ENCODE peak calls at places on chromosomes 3 and 15, in six cellular contexts. J is GM23338, G is GM23248, T is neural progenitor cell, W is PC-9, N is IMR-90. C is an unnamed sample.

GRCh38 chr3:36065321-36065720 is 315.0 kb upstream of the STAC start:
- DNase-seq in G (no peak), N (no peak), J (no peak), T (no peak), W (no peak), C (no peak)

GRCh38 chr3:154843647-154844046 is 236.5 kb upstream of the MME start:
- DNase-seq in W (no peak), J (no peak), G (no peak), N (no peak), T (no peak), C (no peak)

GRCh38 chr15:55518641-55519040 is 10.6 kb upstream of the DNAAF4 start:
- DNase-seq in G (peak; percentile 13), T (no peak), N (no peak), J (no peak), W (no peak), C (no peak)

GRCh38 chr15:69730281-69731235 is 277.9 kb downstream of the RPLP1 start:
- DNase-seq in J (no peak), G (no peak), N (no peak), W (peak; percentile 34), T (no peak), C (peak; percentile 29)

GRCh38 chr3:101936419-101937331 is 87.4 kb downstream of the NFKBIZ start:
- DNase-seq in G (peak; percentile 88), T (no peak), W (no peak), J (no peak), N (peak; percentile 94), C (peak; percentile 45)

GRCh38 chr3:65955792-65956477 is 82.8 kb downstream of the MAGI1 start:
- DNase-seq in J (no peak), N (peak; percentile 88), G (peak; percentile 84), W (no peak), T (no peak), C (peak; percentile 46)

GRCh38 chr15:92115834-92116233 is 262.3 kb downstream of the SLCO3A1 start:
- DNase-seq in N (no peak), G (no peak), T (no peak), W (no peak), J (no peak), C (no peak)

GRCh38 chr3:42247576-42248027 is 18.4 kb downstream of the CCK start:
- DNase-seq in N (peak; percentile 49), G (peak; percentile 69), T (peak; percentile 77), W (peak; percentile 64), J (peak; percentile 84), C (peak; percentile 61)

GRCh38 chr3:12005951-12006625 is 1.9 kb downstream of the SYN2 start:
- DNase-seq in J (peak; percentile 29), G (no peak), T (no peak), W (no peak), N (no peak), C (no peak)

GRCh38 chr3:50811893-50812292 is 137.2 kb downstream of the DOCK3 start:
- DNase-seq in N (no peak), G (no peak), W (no peak), J (no peak), T (no peak), C (no peak)

GRCh38 chr15:49644364-49644794 is 23.5 kb downstream of the DTWD1 start:
- DNase-seq in W (no peak), G (peak; percentile 21), T (no peak), N (peak; percentile 54), J (peak; percentile 21), C (no peak)

GRCh38 chr3:98806583-98806982 is 43.4 kb downstream of the ST3GAL6 start:
- DNase-seq in J (no peak), W (no peak), G (no peak), T (no peak), N (no peak), C (no peak)

GRCh38 chr3:34229871-34230270 is 431.4 kb downstream of the PDCD6IP start:
- DNase-seq in N (no peak), W (no peak), J (no peak), G (no peak), T (no peak), C (no peak)

GRCh38 chr15:57553526-57553925 is 38.2 kb upstream of the MYZAP start:
- DNase-seq in W (no peak), G (no peak), J (peak; percentile 35), T (peak; percentile 13), N (no peak), C (no peak)

GRCh38 chr3:107142171-107142570 is 235.1 kb upstream of the CCDC54 start:
- DNase-seq in N (no peak), T (no peak), J (no peak), G (no peak), W (no peak), C (no peak)

GRCh38 chr3:1734494-1735122 is 364.1 kb upstream of the CNTN4 start:
- DNase-seq in G (no peak), N (no peak), W (no peak), J (no peak), T (no peak), C (no peak)

GRCh38 chr15:98596885-98597343 is 51.4 kb upstream of the IGF1R start:
- DNase-seq in J (no peak), T (no peak), G (no peak), W (no peak), N (no peak), C (no peak)

GRCh38 chr3:159763466-159764210 is 225.0 kb upstream of the IL12A start:
- DNase-seq in N (peak; percentile 84), W (peak; percentile 98), T (peak; percentile 89), J (peak; percentile 90), G (peak; percentile 94), C (peak; percentile 85)

GRCh38 chr15:33808720-33809119 is 159.6 kb upstream of the CHRM5 start:
- DNase-seq in G (no peak), J (no peak), T (no peak), W (no peak), N (no peak), C (no peak)

GRCh38 chr15:74789171-74789627 is 7.3 kb downstream of the CSK start:
- DNase-seq in W (peak; percentile 81), J (no peak), N (no peak), T (no peak), G (no peak), C (no peak)

GRCh38 chr3:106345353-106346027 is 476.7 kb upstream of the CBLB start:
- DNase-seq in G (peak; percentile 94), N (peak; percentile 93), W (peak; percentile 39), J (no peak), T (no peak), C (no peak)

GRCh38 chr3:47577583-47578118 is 1.0 kb downstream of the CSPG5 start:
- DNase-seq in W (no peak), J (peak; percentile 49), G (peak; percentile 34), T (peak; percentile 44), N (no peak), C (peak; percentile 30)

GRCh38 chr3:27943106-27943505 is 221.0 kb upstream of the EOMES start:
- DNase-seq in G (peak; percentile 61), N (no peak), T (peak; percentile 59), J (peak; percentile 85), W (no peak), C (no peak)

GRCh38 chr15:99492275-99492674 is 73.5 kb upstream of the MEF2A start:
- DNase-seq in N (no peak), T (no peak), J (no peak), G (no peak), W (no peak), C (no peak)

GRCh38 chr15:38589502-38589901 is 24.9 kb upstream of the RASGRP1 start:
- DNase-seq in W (peak; percentile 64), N (peak; percentile 85), J (no peak), T (no peak), G (peak; percentile 92), C (no peak)

GRCh38 chr15:95175914-95176658 is 944.7 kb downstream of the MCTP2 start:
- DNase-seq in J (no peak), T (no peak), W (no peak), N (peak; percentile 70), G (peak; percentile 68), C (peak; percentile 94)

GRCh38 chr15:72861511-72861910 is 78.0 kb upstream of the ADPGK start:
- DNase-seq in W (no peak), T (no peak), G (no peak), J (no peak), N (no peak), C (no peak)

GRCh38 chr3:119211193-119211592 is 29.5 kb downstream of the B4GALT4 start:
- DNase-seq in N (no peak), J (no peak), G (no peak), T (no peak), W (no peak), C (no peak)

GRCh38 chr3:43871627-43872245 is 181.0 kb downstream of the ABHD5 start:
- DNase-seq in G (peak; percentile 34), W (no peak), T (no peak), N (no peak), J (no peak), C (no peak)

GRCh38 chr3:149621218-149622005 is 36.4 kb downstream of the WWTR1 start:
- DNase-seq in N (peak; percentile 92), J (peak; percentile 34), G (peak; percentile 92), T (no peak), W (no peak), C (peak; percentile 90)

GRCh38 chr3:149613988-149614387 is 43.8 kb downstream of the WWTR1 start:
- DNase-seq in N (no peak), G (no peak), T (no peak), W (no peak), J (no peak), C (peak; percentile 66)

GRCh38 chr3:149615731-149616221 is 42.0 kb downstream of the WWTR1 start:
- DNase-seq in J (no peak), G (no peak), T (no peak), W (no peak), N (peak; percentile 42), C (peak; percentile 99)

GRCh38 chr3:149620291-149621020 is 37.4 kb downstream of the WWTR1 start:
- DNase-seq in N (peak; percentile 87), W (no peak), J (no peak), G (peak; percentile 91), T (no peak), C (no peak)

GRCh38 chr3:149618151-149619123 is 39.4 kb downstream of the WWTR1 start:
- DNase-seq in N (no peak), W (no peak), T (no peak), J (no peak), G (no peak), C (peak; percentile 93)
- H4K20me1 ChIP-seq in N (peaks cover 67% of the 10 kb centered on the region), W (no peaks in the 10 kb centered on the region), T (no peaks in the 10 kb centered on the region), J (peaks cover 3% of the 10 kb centered on the region), G (no peaks in the 10 kb centered on the region), C (no peaks in the 10 kb centered on the region)

DNA sequence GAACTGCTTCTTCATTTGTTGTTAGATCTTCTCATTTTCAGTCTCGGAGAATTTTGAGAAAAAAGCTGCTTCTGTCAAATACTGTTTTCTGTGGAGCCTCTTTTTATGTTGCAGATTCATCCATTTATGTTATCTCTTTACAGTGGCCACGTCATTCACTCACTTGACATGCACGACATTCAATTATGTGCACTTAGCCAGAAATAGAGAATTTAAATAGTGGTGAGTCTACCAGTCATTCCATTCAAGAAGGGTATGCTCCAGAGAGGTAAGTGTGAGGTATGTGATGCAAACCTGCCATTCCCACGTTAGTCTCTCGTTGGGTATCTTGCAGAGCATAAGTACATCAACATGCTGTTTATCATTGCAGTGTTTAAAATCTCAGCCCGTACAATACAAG is 9.8 kb downstream of the ARPP19 start:
- DNase-seq in W (no peak), G (no peak), T (no peak), J (no peak), N (no peak), C (no peak)
- H4K20me1 ChIP-seq in W (peaks cover 72% of the 10 kb centered on the region), G (peaks cover 14% of the 10 kb centered on the region), T (peaks cover 98% of the 10 kb centered on the region), J (peaks cover 62% of the 10 kb centered on the region), N (peaks cover 44% of the 10 kb centered on the region), C (peaks cover 9% of the 10 kb centered on the region)

GRCh38 chr15:68063606-68064005 is 9.5 kb downstream of the PIAS1 start:
- DNase-seq in W (no peak), N (no peak), J (no peak), T (no peak), G (no peak), C (no peak)
- H4K20me1 ChIP-seq in W (peaks cover 20% of the 10 kb centered on the region), N (peaks cover 74% of the 10 kb centered on the region), J (peaks cover 18% of the 10 kb centered on the region), T (peaks cover 86% of the 10 kb centered on the region), G (peaks cover 32% of the 10 kb centered on the region), C (peaks cover 16% of the 10 kb centered on the region)

GRCh38 chr15:83063555-83063954 is 3.5 kb downstream of the BTBD1 start:
- DNase-seq in T (no peak), G (no peak), N (no peak), W (no peak), J (no peak), C (no peak)
- H4K20me1 ChIP-seq in T (peaks cover 61% of the 10 kb centered on the region), G (peaks cover 16% of the 10 kb centered on the region), N (peaks cover 60% of the 10 kb centered on the region), W (peaks cover 65% of the 10 kb centered on the region), J (peaks cover 40% of the 10 kb centered on the region), C (peaks cover 21% of the 10 kb centered on the region)

C was measured in endothelial cell of umbilical vein.